ENCODE peak calls at places on chromosomes 13 and 19, in ten cellular contexts. One of them, this sample, is unnamed.

GRCh38 chr13:44814836-44815235 is 174.4 kb downstream of the NUFIP1 start:
- DNase-seq in thoracic aorta: no peak
- DNase-seq in uterus: no peak
- DNase-seq in Peyer's patch: no peak
- DNase-seq in H9: no peak
- DNase-seq in ovary: no peak
- DNase-seq in upper lobe of left lung: no peak
- DNase-seq in suprapubic skin: no peak
- DNase-seq in pancreas: no peak
- DNase-seq in SK-N-MC: no peak
- DNase-seq in this sample: no peak

GRCh38 chr19:36215276-36216171 is 618 bp downstream of the ZNF146 start:
- DNase-seq in thoracic aorta: no peak
- DNase-seq in suprapubic skin: peak
- DNase-seq in pancreas: no peak
- DNase-seq in upper lobe of left lung: no peak
- DNase-seq in uterus: no peak
- DNase-seq in ovary: no peak
- DNase-seq in H9: no peak
- DNase-seq in Peyer's patch: no peak
- DNase-seq in SK-N-MC: no peak
- DNase-seq in this sample: no peak

GRCh38 chr19:55549500-55550320 is 4.4 kb upstream of the SBK3 start:
- DNase-seq in pancreas: no peak
- DNase-seq in thoracic aorta: no peak
- DNase-seq in H9: peak
- DNase-seq in uterus: no peak
- DNase-seq in ovary: no peak
- DNase-seq in upper lobe of left lung: peak
- DNase-seq in Peyer's patch: no peak
- DNase-seq in SK-N-MC: no peak
- DNase-seq in suprapubic skin: no peak
- DNase-seq in this sample: peak

GRCh38 chr13:25689539-25689938 is 317.8 kb downstream of the ATP8A2 start:
- DNase-seq in ovary: no peak
- DNase-seq in H9: no peak
- DNase-seq in pancreas: no peak
- DNase-seq in Peyer's patch: no peak
- DNase-seq in suprapubic skin: no peak
- DNase-seq in thoracic aorta: no peak
- DNase-seq in upper lobe of left lung: no peak
- DNase-seq in uterus: no peak
- DNase-seq in SK-N-MC: no peak
- DNase-seq in this sample: no peak

GRCh38 chr13:91357613-91358383 is 10.3 kb downstream of the MIR17HG start:
- DNase-seq in upper lobe of left lung: no peak
- DNase-seq in uterus: no peak
- DNase-seq in thoracic aorta: no peak
- DNase-seq in pancreas: no peak
- DNase-seq in Peyer's patch: no peak
- DNase-seq in ovary: no peak
- DNase-seq in suprapubic skin: no peak
- DNase-seq in SK-N-MC: no peak
- DNase-seq in H9: no peak
- DNase-seq in this sample: no peak

GRCh38 chr13:26964278-26965057 is 203.9 kb upstream of the GPR12 start:
- DNase-seq in ovary: no peak
- DNase-seq in pancreas: no peak
- DNase-seq in upper lobe of left lung: no peak
- DNase-seq in H9: no peak
- DNase-seq in Peyer's patch: peak
- DNase-seq in thoracic aorta: no peak
- DNase-seq in suprapubic skin: no peak
- DNase-seq in SK-N-MC: no peak
- DNase-seq in uterus: no peak
- DNase-seq in this sample: no peak

GRCh38 chr13:95245072-95245471 is 56.2 kb downstream of the ABCC4 start:
- DNase-seq in H9: no peak
- DNase-seq in thoracic aorta: no peak
- DNase-seq in pancreas: no peak
- DNase-seq in uterus: no peak
- DNase-seq in suprapubic skin: no peak
- DNase-seq in upper lobe of left lung: no peak
- DNase-seq in Peyer's patch: no peak
- DNase-seq in SK-N-MC: no peak
- DNase-seq in ovary: no peak
- DNase-seq in this sample: no peak

GRCh38 chr13:40061466-40062450 is 406.3 kb downstream of the COG6 start:
- DNase-seq in suprapubic skin: no peak
- DNase-seq in H9: no peak
- DNase-seq in pancreas: no peak
- DNase-seq in ovary: no peak
- DNase-seq in uterus: no peak
- DNase-seq in SK-N-MC: no peak
- DNase-seq in upper lobe of left lung: no peak
- DNase-seq in Peyer's patch: no peak
- DNase-seq in thoracic aorta: no peak
- DNase-seq in this sample: no peak

GRCh38 chr19:41795031-41795461 is 1.3 kb upstream of the CEACAM3 start:
- DNase-seq in H9: peak
- DNase-seq in suprapubic skin: no peak
- DNase-seq in upper lobe of left lung: no peak
- DNase-seq in pancreas: no peak
- DNase-seq in thoracic aorta: no peak
- DNase-seq in SK-N-MC: no peak
- DNase-seq in uterus: no peak
- DNase-seq in ovary: no peak
- DNase-seq in Peyer's patch: peak
- DNase-seq in this sample: peak

GRCh38 chr13:40477623-40478608 is 188.5 kb downstream of the FOXO1 start:
- DNase-seq in pancreas: no peak
- DNase-seq in uterus: no peak
- DNase-seq in SK-N-MC: no peak
- DNase-seq in H9: no peak
- DNase-seq in Peyer's patch: no peak
- DNase-seq in upper lobe of left lung: no peak
- DNase-seq in ovary: no peak
- DNase-seq in thoracic aorta: no peak
- DNase-seq in suprapubic skin: no peak
- DNase-seq in this sample: no peak

GRCh38 chr13:37429976-37430375 is 168.6 kb downstream of the POSTN start:
- DNase-seq in SK-N-MC: no peak
- DNase-seq in thoracic aorta: no peak
- DNase-seq in uterus: no peak
- DNase-seq in pancreas: no peak
- DNase-seq in H9: no peak
- DNase-seq in suprapubic skin: no peak
- DNase-seq in upper lobe of left lung: no peak
- DNase-seq in Peyer's patch: no peak
- DNase-seq in ovary: no peak
- DNase-seq in this sample: no peak

GRCh38 chr13:84098273-84098672 is 216.0 kb upstream of the SLITRK1 start:
- DNase-seq in Peyer's patch: no peak
- DNase-seq in H9: no peak
- DNase-seq in pancreas: no peak
- DNase-seq in upper lobe of left lung: no peak
- DNase-seq in ovary: no peak
- DNase-seq in uterus: no peak
- DNase-seq in thoracic aorta: no peak
- DNase-seq in SK-N-MC: no peak
- DNase-seq in suprapubic skin: no peak
- DNase-seq in this sample: no peak

GRCh38 chr13:26759907-26760834 is at the start of gene GPR12:
- DNase-seq in H9: no peak
- DNase-seq in pancreas: no peak
- DNase-seq in uterus: no peak
- DNase-seq in thoracic aorta: no peak
- DNase-seq in SK-N-MC: no peak
- DNase-seq in Peyer's patch: no peak
- DNase-seq in suprapubic skin: no peak
- DNase-seq in ovary: no peak
- DNase-seq in upper lobe of left lung: peak
- DNase-seq in this sample: no peak

GRCh38 chr19:43754312-43754561 is 525 bp downstream of the SMG9 start:
- DNase-seq in pancreas: no peak
- DNase-seq in upper lobe of left lung: no peak
- DNase-seq in uterus: no peak
- DNase-seq in Peyer's patch: no peak
- DNase-seq in ovary: no peak
- DNase-seq in SK-N-MC: no peak
- DNase-seq in H9: no peak
- DNase-seq in thoracic aorta: no peak
- DNase-seq in suprapubic skin: no peak
- DNase-seq in this sample: no peak

GRCh38 chr13:65535360-65535759 is 1694.8 kb downstream of the PCDH9 start:
- DNase-seq in H9: no peak
- DNase-seq in thoracic aorta: no peak
- DNase-seq in suprapubic skin: no peak
- DNase-seq in Peyer's patch: no peak
- DNase-seq in ovary: no peak
- DNase-seq in uterus: no peak
- DNase-seq in upper lobe of left lung: no peak
- DNase-seq in pancreas: no peak
- DNase-seq in SK-N-MC: no peak
- DNase-seq in this sample: no peak

GRCh38 chr19:47226426-47227346 is 4.3 kb downstream of the BBC3 start:
- DNase-seq in ovary: peak
- DNase-seq in suprapubic skin: peak
- DNase-seq in SK-N-MC: no peak
- DNase-seq in uterus: peak
- DNase-seq in upper lobe of left lung: peak
- DNase-seq in pancreas: peak
- DNase-seq in H9: peak
- DNase-seq in Peyer's patch: peak
- DNase-seq in thoracic aorta: peak
- DNase-seq in this sample: peak

GRCh38 chr13:53237696-53238095 is 209.1 kb downstream of the OLFM4 start:
- DNase-seq in uterus: no peak
- DNase-seq in Peyer's patch: no peak
- DNase-seq in SK-N-MC: no peak
- DNase-seq in ovary: no peak
- DNase-seq in upper lobe of left lung: no peak
- DNase-seq in H9: no peak
- DNase-seq in suprapubic skin: no peak
- DNase-seq in thoracic aorta: no peak
- DNase-seq in pancreas: no peak
- DNase-seq in this sample: no peak

DNA sequence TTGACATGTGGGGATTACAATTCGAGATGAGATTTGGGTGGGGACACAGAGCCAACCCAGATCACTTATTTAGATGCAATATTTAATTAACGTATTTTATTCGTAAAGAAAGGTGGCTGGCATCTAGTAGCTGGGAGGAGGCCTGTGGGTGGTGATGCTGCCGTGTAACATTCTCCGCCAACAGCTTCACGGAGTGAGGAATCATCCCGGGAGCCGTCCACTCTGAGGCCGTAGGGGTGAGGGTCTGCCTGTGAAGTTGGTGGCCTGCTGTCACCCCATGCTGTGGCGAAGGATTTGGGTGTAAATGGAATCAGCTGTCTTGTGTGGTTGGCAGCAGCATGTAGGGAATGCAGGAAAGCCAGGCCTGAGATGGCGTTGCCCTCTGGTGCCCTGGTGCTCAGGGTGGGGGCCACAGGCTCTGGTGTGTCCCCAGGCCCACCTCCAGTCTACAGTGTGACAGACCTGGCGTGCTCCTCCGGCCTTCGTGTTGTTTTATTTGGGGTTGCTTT is 3.3 kb upstream of the TEX29 start:
- DNase-seq in H9: no peak
- DNase-seq in thoracic aorta: no peak
- DNase-seq in ovary: no peak
- DNase-seq in suprapubic skin: no peak
- DNase-seq in upper lobe of left lung: no peak
- DNase-seq in SK-N-MC: no peak
- DNase-seq in uterus: no peak
- DNase-seq in pancreas: no peak
- DNase-seq in Peyer's patch: no peak
- DNase-seq in this sample: no peak
- H3K27ac ChIP-seq in H9: no peak
- H3K27ac ChIP-seq in thoracic aorta: no peak
- H3K27ac ChIP-seq in ovary: no peak
- H3K27ac ChIP-seq in suprapubic skin: no peak
- H3K27ac ChIP-seq in upper lobe of left lung: no peak
- H3K27ac ChIP-seq in SK-N-MC: no peak
- H3K27ac ChIP-seq in uterus: no peak
- H3K27ac ChIP-seq in pancreas: no peak
- H3K27ac ChIP-seq in Peyer's patch: no peak
- H3K27ac ChIP-seq in this sample: no peak

DNA sequence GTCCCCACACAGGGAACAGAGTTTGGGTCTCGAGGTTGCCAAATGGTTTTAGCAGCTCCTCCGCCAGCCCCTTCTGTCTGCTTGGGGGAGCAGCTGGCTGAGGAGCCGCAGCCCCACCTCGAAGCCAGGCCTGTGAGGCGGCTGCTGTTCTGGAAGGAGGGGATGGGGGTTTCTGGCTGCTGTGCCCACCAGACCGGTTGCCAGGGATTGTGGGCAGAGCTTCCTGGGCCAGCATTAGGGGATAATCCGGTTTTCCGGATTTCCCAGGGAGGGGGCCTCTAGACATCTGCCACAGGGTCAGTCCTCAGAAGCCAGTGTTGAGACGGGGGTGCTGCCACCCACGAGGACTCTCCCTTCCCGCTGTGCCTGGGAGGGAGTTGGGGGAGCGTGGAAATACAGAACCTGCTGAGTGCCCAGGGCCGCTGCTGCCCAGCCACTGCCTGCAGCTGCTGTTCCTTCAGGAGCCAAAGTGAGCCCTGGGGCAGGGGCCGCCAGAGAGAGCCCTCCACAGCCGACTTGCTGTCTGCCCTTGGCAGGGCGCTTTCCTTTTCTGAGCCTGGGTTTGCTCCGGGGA is 2.0 kb downstream of the CDC34 start:
- DNase-seq in uterus: no peak
- DNase-seq in upper lobe of left lung: peak
- DNase-seq in ovary: no peak
- DNase-seq in suprapubic skin: no peak
- DNase-seq in thoracic aorta: no peak
- DNase-seq in Peyer's patch: no peak
- DNase-seq in pancreas: no peak
- DNase-seq in H9: no peak
- DNase-seq in SK-N-MC: no peak
- DNase-seq in this sample: no peak
- H3K27ac ChIP-seq in uterus: peak
- H3K27ac ChIP-seq in upper lobe of left lung: peak
- H3K27ac ChIP-seq in ovary: peak
- H3K27ac ChIP-seq in suprapubic skin: peak
- H3K27ac ChIP-seq in thoracic aorta: peak
- H3K27ac ChIP-seq in Peyer's patch: peak
- H3K27ac ChIP-seq in pancreas: peak
- H3K27ac ChIP-seq in H9: no peak
- H3K27ac ChIP-seq in SK-N-MC: no peak
- H3K27ac ChIP-seq in this sample: peak

GRCh38 chr13:46572758-46573384 is 19.9 kb downstream of the LRCH1 start:
- DNase-seq in Peyer's patch: no peak
- DNase-seq in uterus: no peak
- DNase-seq in pancreas: no peak
- DNase-seq in SK-N-MC: no peak
- DNase-seq in thoracic aorta: no peak
- DNase-seq in upper lobe of left lung: no peak
- DNase-seq in H9: no peak
- DNase-seq in ovary: no peak
- DNase-seq in suprapubic skin: no peak
- DNase-seq in this sample: no peak
- H3K27ac ChIP-seq in Peyer's patch: no peak
- H3K27ac ChIP-seq in uterus: no peak
- H3K27ac ChIP-seq in pancreas: no peak
- H3K27ac ChIP-seq in SK-N-MC: no peak
- H3K27ac ChIP-seq in thoracic aorta: no peak
- H3K27ac ChIP-seq in upper lobe of left lung: no peak
- H3K27ac ChIP-seq in H9: no peak
- H3K27ac ChIP-seq in ovary: no peak
- H3K27ac ChIP-seq in suprapubic skin: no peak
- H3K27ac ChIP-seq in this sample: no peak

GRCh38 chr13:110276553-110276950 is 30.4 kb downstream of the COL4A1 start:
- DNase-seq in ovary: no peak
- DNase-seq in uterus: no peak
- DNase-seq in thoracic aorta: no peak
- DNase-seq in suprapubic skin: no peak
- DNase-seq in pancreas: no peak
- DNase-seq in Peyer's patch: no peak
- DNase-seq in SK-N-MC: no peak
- DNase-seq in H9: no peak
- DNase-seq in upper lobe of left lung: no peak
- DNase-seq in this sample: no peak
- H3K27ac ChIP-seq in ovary: peak
- H3K27ac ChIP-seq in uterus: peak
- H3K27ac ChIP-seq in thoracic aorta: peak
- H3K27ac ChIP-seq in suprapubic skin: no peak
- H3K27ac ChIP-seq in pancreas: no peak
- H3K27ac ChIP-seq in Peyer's patch: no peak
- H3K27ac ChIP-seq in SK-N-MC: no peak
- H3K27ac ChIP-seq in H9: no peak
- H3K27ac ChIP-seq in upper lobe of left lung: no peak
- H3K27ac ChIP-seq in this sample: no peak